ENCODE peak calls at places on chromosomes 2 and 18, in five cellular contexts. G is K562, C is sigmoid colon, J is body of pancreas, D is stomach. H is an unnamed sample. For H3K4me1, the result is how much of the 10 kb centered on the place peaks cover.

GRCh38 chr2:48175254-48175653 is 269.0 kb upstream of the FBXO11 start:
- DNase-seq in G (no peak), C (no peak), J (no peak), D (no peak), H (no peak)

GRCh38 chr2:199505755-199506403 is 48.1 kb upstream of the SATB2 start:
- DNase-seq in G (no peak), C (no peak), J (no peak), D (no peak), H (no peak)

GRCh38 chr2:23411752-23412431 is 26.9 kb downstream of the KLHL29 start:
- DNase-seq in G (no peak), C (no peak), J (no peak), D (no peak), H (no peak)

GRCh38 chr2:71620116-71620515 is 166.8 kb downstream of the DYSF start:
- DNase-seq in G (no peak), C (peak), J (no peak), D (peak), H (no peak)

GRCh38 chr2:31049913-31050588 is 88.2 kb downstream of the GALNT14 start:
- DNase-seq in G (no peak), C (no peak), J (no peak), D (no peak), H (no peak)

GRCh38 chr18:59814872-59815271 is 84.9 kb upstream of the PMAIP1 start:
- DNase-seq in G (no peak), C (no peak), J (no peak), D (no peak), H (no peak)

GRCh38 chr2:8462899-8463648 is 218.8 kb upstream of the ID2 start:
- DNase-seq in G (no peak), C (peak), J (no peak), D (peak), H (no peak)

GRCh38 chr2:19911799-19912509 is 10.2 kb upstream of the TTC32 start:
- DNase-seq in G (no peak), C (no peak), J (no peak), D (no peak), H (no peak)

GRCh38 chr2:197163755-197164753 is 146.5 kb downstream of the ANKRD44 start:
- DNase-seq in G (no peak), C (no peak), J (no peak), D (no peak), H (no peak)

GRCh38 chr2:55054476-55054875 is 4.2 kb upstream of the RTN4 start:
- DNase-seq in G (no peak), C (no peak), J (no peak), D (no peak), H (no peak)

GRCh38 chr2:127642706-127643697 is 3.0 kb upstream of the GPR17 start:
- DNase-seq in G (no peak), C (no peak), J (no peak), D (no peak), H (no peak)
- H3K4me1 ChIP-seq in G (under half), C (under half), J (under half), D (under half), H (under half)

GRCh38 chr2:58240938-58241755 is at the start of gene FANCL:
- DNase-seq in G (peak), C (peak), J (peak), D (peak), H (peak)
- TF ChIP-seq POLR2A in G (peak), C (no peak), J (peak), D (no peak), H (no peak)

GRCh38 chr2:173953047-173953424 is 12.1 kb downstream of the SP3 start:
- DNase-seq in G (no peak), C (no peak), J (no peak), D (no peak), H (no peak)
- H3K4me1 ChIP-seq in G (under half), C (under half), J (under half), D (under half), H (half or more)

DNA sequence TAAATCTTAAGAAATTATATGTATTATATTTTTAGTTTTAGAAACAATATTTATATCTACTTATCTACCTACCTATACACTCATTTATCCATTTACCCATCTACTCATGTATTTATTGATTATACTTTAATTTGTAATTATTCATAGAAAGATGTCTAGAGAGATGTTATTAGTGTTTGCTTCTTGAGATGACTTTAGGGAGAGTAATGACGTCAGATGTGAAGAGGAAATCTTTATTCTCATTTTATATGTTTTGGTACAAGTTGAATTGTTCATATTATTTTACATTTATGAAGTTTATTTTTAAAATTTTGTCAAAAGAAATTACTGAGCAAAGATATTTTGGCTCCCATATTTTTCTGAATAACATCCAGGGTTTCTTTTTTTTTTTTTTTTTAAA is 271.3 kb upstream of the SLC8A1 start:
- DNase-seq in G (no peak), C (no peak), J (no peak), D (no peak), H (no peak)
- TF ChIP-seq POLR2A in G (no peak), C (no peak), J (no peak), D (no peak), H (no peak)

GRCh38 chr18:63178526-63178880 is 141.1 kb downstream of the BCL2 start:
- DNase-seq in G (no peak), C (peak), J (no peak), D (no peak), H (peak)

GRCh38 chr18:63180971-63181376 is 138.6 kb downstream of the BCL2 start:
- DNase-seq in G (no peak), C (no peak), J (no peak), D (no peak), H (no peak)

GRCh38 chr18:63177822-63178525 is 141.6 kb downstream of the BCL2 start:
- DNase-seq in G (no peak), C (peak), J (no peak), D (no peak), H (peak)

GRCh38 chr18:63180333-63180732 is 139.2 kb downstream of the BCL2 start:
- DNase-seq in G (no peak), C (no peak), J (no peak), D (no peak), H (no peak)

GRCh38 chr18:63179422-63179821 is 140.1 kb downstream of the BCL2 start:
- DNase-seq in G (no peak), C (no peak), J (no peak), D (no peak), H (no peak)
- H3K4me1 ChIP-seq in G (under half), C (under half), J (under half), D (under half), H (under half)

DNA sequence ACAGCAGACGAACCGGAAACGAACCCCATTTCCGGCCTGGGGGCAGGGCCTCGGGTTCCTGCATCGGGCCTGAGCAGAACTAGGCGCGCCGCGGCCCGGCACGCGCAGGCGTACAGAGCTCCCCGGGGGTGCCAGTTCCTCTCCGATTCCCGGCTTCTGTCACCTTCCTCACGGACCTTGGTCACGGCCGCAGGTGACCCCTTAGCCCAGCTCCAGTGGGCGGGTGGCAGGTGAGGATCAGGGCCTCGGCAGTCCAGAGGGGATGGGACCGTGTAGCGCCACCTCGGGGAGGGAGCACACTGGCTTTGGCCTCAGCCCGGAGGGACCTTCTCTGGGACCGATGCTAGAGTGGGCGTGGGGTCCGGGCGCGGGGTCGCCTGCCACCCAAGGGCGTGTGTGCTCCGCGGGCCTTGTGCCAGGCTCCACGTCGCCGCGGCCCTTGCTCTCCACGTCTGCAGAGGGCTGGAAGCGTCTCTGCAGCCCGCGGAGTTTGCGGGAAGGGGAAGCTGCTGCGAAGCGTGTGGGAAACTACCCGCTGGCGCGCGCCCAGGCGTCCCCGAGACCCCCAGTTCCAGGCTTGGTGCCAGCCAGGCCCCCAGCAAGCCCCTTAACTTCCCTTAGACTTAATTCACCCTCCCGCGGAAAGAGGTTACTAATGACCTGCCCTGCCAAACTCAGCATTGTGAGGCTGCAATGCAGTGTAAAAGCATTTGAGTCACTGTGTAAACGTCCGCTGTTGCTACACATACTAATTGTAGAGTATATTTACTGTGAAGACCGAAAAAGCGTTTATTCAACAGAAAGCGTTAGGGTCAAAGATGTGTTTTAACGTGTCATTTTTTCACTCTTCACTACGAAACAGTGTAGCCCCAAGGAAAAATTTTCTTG is at the start of gene TRAPPC12:
- DNase-seq in G (peak), C (peak), J (peak), D (peak), H (peak)
- TF ChIP-seq POLR2A in G (peak), C (peak), J (peak), D (no peak), H (peak)

GRCh38 chr18:78601349-78601748 is 378.3 kb upstream of the SALL3 start:
- DNase-seq in G (no peak), C (no peak), J (no peak), D (no peak), H (no peak)

GRCh38 chr18:78603584-78603983 is 376.0 kb upstream of the SALL3 start:
- DNase-seq in G (no peak), C (no peak), J (no peak), D (no peak), H (no peak)

GRCh38 chr18:78601923-78602322 is 377.7 kb upstream of the SALL3 start:
- DNase-seq in G (no peak), C (no peak), J (no peak), D (no peak), H (no peak)

GRCh38 chr18:78603102-78603501 is 376.5 kb upstream of the SALL3 start:
- DNase-seq in G (no peak), C (no peak), J (no peak), D (no peak), H (no peak)

DNA sequence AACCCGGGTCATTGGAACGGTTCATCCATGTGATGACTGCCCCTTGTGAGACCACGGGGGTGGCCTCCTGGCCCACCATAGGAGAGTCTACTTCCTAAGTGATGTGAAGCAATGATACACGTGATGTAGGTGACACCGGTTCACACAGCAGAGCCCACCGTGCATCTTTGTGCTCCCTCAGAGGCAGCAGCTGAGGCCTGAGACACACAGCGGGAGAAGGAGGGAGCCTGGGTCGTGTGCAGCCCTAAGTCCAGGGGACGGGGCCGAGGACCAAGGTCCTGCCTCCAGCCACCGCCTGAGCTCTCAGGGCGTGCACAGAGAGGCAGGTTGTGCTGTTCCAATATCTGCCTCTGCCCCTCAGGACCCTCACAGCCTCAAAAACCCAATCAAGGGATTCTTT is 377.2 kb upstream of the SALL3 start:
- DNase-seq in G (no peak), C (no peak), J (no peak), D (no peak), H (no peak)
- H3K4me1 ChIP-seq in G (under half), C (under half), J (under half), D (under half), H (under half)

GRCh38 chr2:231670892-231671616 is 37.3 kb upstream of the PTMA start:
- DNase-seq in G (peak), C (peak), J (no peak), D (peak), H (no peak)

GRCh38 chr2:231674587-231675334 is 33.6 kb upstream of the PTMA start:
- DNase-seq in G (peak), C (peak), J (peak), D (peak), H (peak)

GRCh38 chr2:231671617-231672350 is 36.5 kb upstream of the PTMA start:
- DNase-seq in G (no peak), C (no peak), J (no peak), D (peak), H (no peak)

GRCh38 chr2:231672617-231673347 is 35.5 kb upstream of the PTMA start:
- DNase-seq in G (peak), C (peak), J (no peak), D (peak), H (no peak)

GRCh38 chr2:231673348-231673770 is 35.0 kb upstream of the PTMA start:
- DNase-seq in G (peak), C (peak), J (no peak), D (peak), H (peak)
- TF ChIP-seq POLR2A in G (no peak), C (peak), J (no peak), D (no peak), H (peak)

H was measured in gastrocnemius medialis.